ENCODE peak calls at places on chromosomes 1 and 21, in eight cellular contexts. One of them, this sample, is unnamed.

GRCh38 chr1:19802269-19802668 is 2.6 kb upstream of the TMCO4 start:
- DNase-seq in Peyer's patch: no peak
- DNase-seq in bronchial epithelial cell: no peak
- DNase-seq in neural progenitor cell: peak
- DNase-seq in breast epithelium: no peak
- DNase-seq in lung: no peak
- DNase-seq in BE2C: no peak
- DNase-seq in uterus: no peak
- DNase-seq in this sample: no peak

GRCh38 chr21:40827509-40827908 is 19.4 kb downstream of the DSCAM start:
- DNase-seq in uterus: no peak
- DNase-seq in bronchial epithelial cell: no peak
- DNase-seq in Peyer's patch: no peak
- DNase-seq in breast epithelium: no peak
- DNase-seq in lung: no peak
- DNase-seq in BE2C: no peak
- DNase-seq in neural progenitor cell: no peak
- DNase-seq in this sample: no peak

GRCh38 chr1:64934115-64934880 is 32.1 kb downstream of the JAK1 start:
- DNase-seq in Peyer's patch: no peak
- DNase-seq in uterus: peak
- DNase-seq in BE2C: no peak
- DNase-seq in lung: no peak
- DNase-seq in breast epithelium: no peak
- DNase-seq in bronchial epithelial cell: peak
- DNase-seq in neural progenitor cell: no peak
- DNase-seq in this sample: peak

GRCh38 chr1:243396876-243397275 is 141.0 kb downstream of the SDCCAG8 start:
- DNase-seq in uterus: no peak
- DNase-seq in BE2C: no peak
- DNase-seq in neural progenitor cell: no peak
- DNase-seq in lung: no peak
- DNase-seq in bronchial epithelial cell: no peak
- DNase-seq in breast epithelium: no peak
- DNase-seq in Peyer's patch: no peak
- DNase-seq in this sample: no peak

GRCh38 chr1:172955161-172955821 is 95.5 kb downstream of the TNFSF18 start:
- DNase-seq in uterus: no peak
- DNase-seq in neural progenitor cell: no peak
- DNase-seq in BE2C: no peak
- DNase-seq in lung: no peak
- DNase-seq in bronchial epithelial cell: peak
- DNase-seq in breast epithelium: no peak
- DNase-seq in Peyer's patch: no peak
- DNase-seq in this sample: peak

GRCh38 chr21:42406201-42406601 is 2.5 kb downstream of the UBASH3A start:
- DNase-seq in Peyer's patch: no peak
- DNase-seq in uterus: no peak
- DNase-seq in BE2C: no peak
- DNase-seq in bronchial epithelial cell: no peak
- DNase-seq in neural progenitor cell: no peak
- DNase-seq in lung: no peak
- DNase-seq in breast epithelium: no peak
- DNase-seq in this sample: no peak

GRCh38 chr1:155136728-155137127 is 1.1 kb downstream of the SLC50A1 start:
- DNase-seq in Peyer's patch: peak
- DNase-seq in breast epithelium: no peak
- DNase-seq in lung: no peak
- DNase-seq in BE2C: no peak
- DNase-seq in bronchial epithelial cell: no peak
- DNase-seq in uterus: no peak
- DNase-seq in neural progenitor cell: no peak
- DNase-seq in this sample: no peak

GRCh38 chr1:167052389-167052788 is 37.8 kb downstream of the GPA33 start:
- DNase-seq in lung: no peak
- DNase-seq in Peyer's patch: no peak
- DNase-seq in uterus: no peak
- DNase-seq in breast epithelium: no peak
- DNase-seq in BE2C: peak
- DNase-seq in bronchial epithelial cell: peak
- DNase-seq in neural progenitor cell: peak
- DNase-seq in this sample: no peak

GRCh38 chr1:201551096-201551495 is 12.2 kb downstream of the NAV1 start:
- DNase-seq in bronchial epithelial cell: no peak
- DNase-seq in breast epithelium: no peak
- DNase-seq in BE2C: no peak
- DNase-seq in Peyer's patch: no peak
- DNase-seq in lung: no peak
- DNase-seq in uterus: no peak
- DNase-seq in neural progenitor cell: no peak
- DNase-seq in this sample: no peak

GRCh38 chr1:36161656-36162531 is 5.9 kb downstream of the MAP7D1 start:
- DNase-seq in lung: peak
- DNase-seq in Peyer's patch: no peak
- DNase-seq in uterus: no peak
- DNase-seq in neural progenitor cell: no peak
- DNase-seq in bronchial epithelial cell: peak
- DNase-seq in BE2C: no peak
- DNase-seq in breast epithelium: peak
- DNase-seq in this sample: no peak

GRCh38 chr1:111227875-111228747 is 598 bp downstream of the CHI3L2 start:
- DNase-seq in breast epithelium: peak
- DNase-seq in lung: no peak
- DNase-seq in BE2C: no peak
- DNase-seq in bronchial epithelial cell: peak
- DNase-seq in neural progenitor cell: no peak
- DNase-seq in Peyer's patch: no peak
- DNase-seq in uterus: no peak
- DNase-seq in this sample: peak

GRCh38 chr1:99558539-99558938 is 87.4 kb upstream of the PALMD start:
- DNase-seq in breast epithelium: no peak
- DNase-seq in bronchial epithelial cell: peak
- DNase-seq in neural progenitor cell: no peak
- DNase-seq in BE2C: no peak
- DNase-seq in lung: no peak
- DNase-seq in Peyer's patch: no peak
- DNase-seq in uterus: no peak
- DNase-seq in this sample: no peak

GRCh38 chr1:33298623-33299277 is 22.1 kb downstream of the A3GALT2 start:
- DNase-seq in neural progenitor cell: peak
- DNase-seq in Peyer's patch: peak
- DNase-seq in lung: peak
- DNase-seq in breast epithelium: no peak
- DNase-seq in uterus: peak
- DNase-seq in BE2C: peak
- DNase-seq in bronchial epithelial cell: peak
- DNase-seq in this sample: no peak

GRCh38 chr1:41502912-41503311 is 18.4 kb upstream of the EDN2 start:
- DNase-seq in lung: no peak
- DNase-seq in breast epithelium: no peak
- DNase-seq in Peyer's patch: no peak
- DNase-seq in bronchial epithelial cell: no peak
- DNase-seq in neural progenitor cell: no peak
- DNase-seq in BE2C: no peak
- DNase-seq in uterus: no peak
- DNase-seq in this sample: no peak

GRCh38 chr1:184160942-184161698 is 109.6 kb downstream of the TSEN15 start:
- DNase-seq in neural progenitor cell: no peak
- DNase-seq in uterus: peak
- DNase-seq in bronchial epithelial cell: no peak
- DNase-seq in breast epithelium: no peak
- DNase-seq in Peyer's patch: no peak
- DNase-seq in lung: no peak
- DNase-seq in BE2C: peak
- DNase-seq in this sample: no peak

GRCh38 chr1:226691257-226691656 is 47.8 kb downstream of the ITPKB start:
- DNase-seq in Peyer's patch: no peak
- DNase-seq in lung: no peak
- DNase-seq in BE2C: no peak
- DNase-seq in uterus: peak
- DNase-seq in bronchial epithelial cell: no peak
- DNase-seq in breast epithelium: no peak
- DNase-seq in neural progenitor cell: no peak
- DNase-seq in this sample: no peak

GRCh38 chr1:178898401-178898800 is 27.5 kb upstream of the ANGPTL1 start:
- DNase-seq in neural progenitor cell: no peak
- DNase-seq in bronchial epithelial cell: no peak
- DNase-seq in BE2C: no peak
- DNase-seq in breast epithelium: no peak
- DNase-seq in lung: no peak
- DNase-seq in uterus: no peak
- DNase-seq in Peyer's patch: no peak
- DNase-seq in this sample: no peak

GRCh38 chr1:54105736-54106269 is 47.0 kb downstream of the CDCP2 start:
- DNase-seq in Peyer's patch: no peak
- DNase-seq in lung: no peak
- DNase-seq in uterus: no peak
- DNase-seq in bronchial epithelial cell: no peak
- DNase-seq in neural progenitor cell: no peak
- DNase-seq in BE2C: no peak
- DNase-seq in breast epithelium: no peak
- DNase-seq in this sample: no peak

GRCh38 chr1:3954391-3955160 is 54.5 kb upstream of the C1orf174 start:
- DNase-seq in breast epithelium: no peak
- DNase-seq in Peyer's patch: no peak
- DNase-seq in lung: no peak
- DNase-seq in neural progenitor cell: peak
- DNase-seq in uterus: no peak
- DNase-seq in bronchial epithelial cell: no peak
- DNase-seq in BE2C: no peak
- DNase-seq in this sample: no peak

GRCh38 chr1:11982010-11982392 is 1.8 kb downstream of the MFN2 start:
- DNase-seq in lung: no peak
- DNase-seq in neural progenitor cell: peak
- DNase-seq in Peyer's patch: no peak
- DNase-seq in BE2C: no peak
- DNase-seq in uterus: no peak
- DNase-seq in breast epithelium: no peak
- DNase-seq in bronchial epithelial cell: no peak
- DNase-seq in this sample: no peak
- H3K4me3 ChIP-seq in lung: no peak
- H3K4me3 ChIP-seq in neural progenitor cell: no peak
- H3K4me3 ChIP-seq in Peyer's patch: peak
- H3K4me3 ChIP-seq in BE2C: no peak
- H3K4me3 ChIP-seq in uterus: no peak
- H3K4me3 ChIP-seq in breast epithelium: no peak
- H3K4me3 ChIP-seq in bronchial epithelial cell: peak
- H3K4me3 ChIP-seq in this sample: no peak

DNA sequence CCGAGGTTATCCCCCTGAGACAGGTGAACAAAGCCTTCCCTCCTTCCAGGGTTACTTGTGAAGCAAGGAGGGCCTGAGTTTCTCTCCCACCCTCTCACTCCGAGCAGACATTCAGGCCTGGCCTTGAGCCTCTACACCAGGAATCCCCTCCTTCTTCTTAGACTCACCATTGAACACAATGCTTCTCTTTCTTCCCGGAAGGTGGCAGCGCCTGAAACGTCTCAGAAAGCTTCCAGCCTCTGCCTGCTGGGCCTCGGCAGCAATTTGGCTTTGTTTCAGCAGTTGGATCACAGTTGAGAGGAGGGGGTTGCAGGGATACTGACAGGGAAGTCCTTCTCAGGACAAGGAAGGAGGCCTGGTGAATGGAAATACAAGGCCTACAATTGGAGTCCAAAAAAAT is 6.3 kb downstream of the CLDN8 start:
- DNase-seq in BE2C: no peak
- DNase-seq in lung: no peak
- DNase-seq in breast epithelium: no peak
- DNase-seq in neural progenitor cell: peak
- DNase-seq in Peyer's patch: no peak
- DNase-seq in uterus: no peak
- DNase-seq in bronchial epithelial cell: no peak
- DNase-seq in this sample: no peak
- TF ChIP-seq CTCF in BE2C: no peak
- TF ChIP-seq CTCF in lung: no peak
- TF ChIP-seq CTCF in breast epithelium: no peak
- TF ChIP-seq CTCF in neural progenitor cell: peak
- TF ChIP-seq CTCF in Peyer's patch: no peak
- TF ChIP-seq CTCF in uterus: no peak
- TF ChIP-seq CTCF in bronchial epithelial cell: no peak
- TF ChIP-seq CTCF in this sample: no peak

GRCh38 chr1:10396870-10397269 is 2.0 kb upstream of the PGD start:
- DNase-seq in Peyer's patch: no peak
- DNase-seq in uterus: no peak
- DNase-seq in lung: no peak
- DNase-seq in breast epithelium: no peak
- DNase-seq in BE2C: no peak
- DNase-seq in bronchial epithelial cell: no peak
- DNase-seq in neural progenitor cell: no peak
- DNase-seq in this sample: no peak
- H3K4me3 ChIP-seq in Peyer's patch: no peak
- H3K4me3 ChIP-seq in uterus: no peak
- H3K4me3 ChIP-seq in lung: no peak
- H3K4me3 ChIP-seq in breast epithelium: no peak
- H3K4me3 ChIP-seq in BE2C: no peak
- H3K4me3 ChIP-seq in bronchial epithelial cell: no peak
- H3K4me3 ChIP-seq in neural progenitor cell: no peak
- H3K4me3 ChIP-seq in this sample: no peak

GRCh38 chr1:67464741-67465140 is 34.5 kb upstream of the SERBP1 start:
- DNase-seq in uterus: no peak
- DNase-seq in bronchial epithelial cell: no peak
- DNase-seq in BE2C: no peak
- DNase-seq in lung: no peak
- DNase-seq in breast epithelium: no peak
- DNase-seq in Peyer's patch: no peak
- DNase-seq in neural progenitor cell: no peak
- DNase-seq in this sample: no peak
- TF ChIP-seq CTCF in uterus: no peak
- TF ChIP-seq CTCF in bronchial epithelial cell: no peak
- TF ChIP-seq CTCF in BE2C: no peak
- TF ChIP-seq CTCF in lung: no peak
- TF ChIP-seq CTCF in breast epithelium: no peak
- TF ChIP-seq CTCF in Peyer's patch: no peak
- TF ChIP-seq CTCF in neural progenitor cell: no peak
- TF ChIP-seq CTCF in this sample: no peak

GRCh38 chr21:46063734-46064680 is 33.9 kb upstream of the COL6A2 start:
- DNase-seq in uterus: peak
- DNase-seq in neural progenitor cell: no peak
- DNase-seq in bronchial epithelial cell: no peak
- DNase-seq in Peyer's patch: peak
- DNase-seq in lung: peak
- DNase-seq in breast epithelium: no peak
- DNase-seq in BE2C: no peak
- DNase-seq in this sample: no peak

GRCh38 chr21:46066843-46067331 is 31.0 kb upstream of the COL6A2 start:
- DNase-seq in Peyer's patch: peak
- DNase-seq in neural progenitor cell: peak
- DNase-seq in BE2C: no peak
- DNase-seq in uterus: peak
- DNase-seq in bronchial epithelial cell: no peak
- DNase-seq in breast epithelium: peak
- DNase-seq in lung: peak
- DNase-seq in this sample: no peak

GRCh38 chr21:46064870-46065214 is 33.1 kb upstream of the COL6A2 start:
- DNase-seq in uterus: peak
- DNase-seq in bronchial epithelial cell: no peak
- DNase-seq in Peyer's patch: no peak
- DNase-seq in lung: peak
- DNase-seq in breast epithelium: no peak
- DNase-seq in neural progenitor cell: no peak
- DNase-seq in BE2C: no peak
- DNase-seq in this sample: no peak

GRCh38 chr21:46065993-46066842 is 31.7 kb upstream of the COL6A2 start:
- DNase-seq in bronchial epithelial cell: no peak
- DNase-seq in lung: peak
- DNase-seq in uterus: no peak
- DNase-seq in neural progenitor cell: no peak
- DNase-seq in BE2C: no peak
- DNase-seq in breast epithelium: no peak
- DNase-seq in Peyer's patch: peak
- DNase-seq in this sample: no peak

GRCh38 chr21:46065215-46065992 is 32.5 kb upstream of the COL6A2 start:
- DNase-seq in lung: peak
- DNase-seq in bronchial epithelial cell: no peak
- DNase-seq in breast epithelium: peak
- DNase-seq in uterus: peak
- DNase-seq in Peyer's patch: no peak
- DNase-seq in neural progenitor cell: no peak
- DNase-seq in BE2C: no peak
- DNase-seq in this sample: no peak
- H3K4me3 ChIP-seq in lung: no peak
- H3K4me3 ChIP-seq in bronchial epithelial cell: no peak
- H3K4me3 ChIP-seq in breast epithelium: peak
- H3K4me3 ChIP-seq in uterus: peak
- H3K4me3 ChIP-seq in Peyer's patch: no peak
- H3K4me3 ChIP-seq in neural progenitor cell: no peak
- H3K4me3 ChIP-seq in BE2C: no peak
- H3K4me3 ChIP-seq in this sample: no peak